ENCODE peak calls at places on chromosomes 2 and 18, in five cellular contexts. Z, V, I, U and L are unnamed samples. For H3K9me3, the result is how much of the 10 kb centered on the place peaks cover.

GRCh38 chr2:27690052-27690451 is 26.4 kb downstream of the SLC4A1AP start:
- DNase-seq in V (no peak), I (no peak), U (no peak), Z (no peak), L (no peak)

GRCh38 chr2:173962036-173962435 is 3.1 kb downstream of the SP3 start:
- DNase-seq in V (no peak), I (no peak), Z (no peak), U (no peak), L (no peak)

GRCh38 chr2:54454922-54455583 is 1.1 kb upstream of the SPTBN1 start:
- DNase-seq in U (no peak), I (no peak), Z (peak), V (no peak), L (no peak)

GRCh38 chr2:119647440-119648169 is 31.4 kb upstream of the TMEM177 start:
- DNase-seq in U (peak), V (no peak), I (peak), Z (no peak), L (no peak)

GRCh38 chr2:46229134-46230063 is 67.8 kb upstream of the EPAS1 start:
- DNase-seq in V (no peak), I (no peak), Z (no peak), U (peak), L (no peak)

GRCh38 chr2:36367497-36368353 is 12.1 kb downstream of the CRIM1 start:
- DNase-seq in I (no peak), U (no peak), Z (no peak), V (no peak), L (no peak)

GRCh38 chr2:207371877-207372276 is 157.9 kb upstream of the CREB1 start:
- DNase-seq in I (no peak), Z (no peak), V (no peak), U (no peak), L (no peak)

GRCh38 chr2:150624001-150624401 is 136.5 kb upstream of the RND3 start:
- DNase-seq in Z (no peak), V (no peak), U (peak), I (no peak), L (no peak)

GRCh38 chr18:48514786-48515185 is 24.0 kb upstream of the CTIF start:
- DNase-seq in I (no peak), U (no peak), Z (no peak), V (no peak), L (no peak)

GRCh38 chr2:98518106-98518505 is 73.4 kb downstream of the INPP4A start:
- DNase-seq in U (no peak), Z (no peak), I (peak), V (no peak), L (no peak)

GRCh38 chr18:903703-904102 is 968 bp upstream of the ADCYAP1 start:
- DNase-seq in V (peak), Z (peak), U (peak), I (no peak), L (peak)

GRCh38 chr2:163733301-163733938 is 2.4 kb downstream of the FIGN start:
- DNase-seq in V (no peak), I (peak), Z (peak), U (no peak), L (no peak)

GRCh38 chr2:237451582-237452469 is 35.2 kb upstream of the MLPH start:
- DNase-seq in I (no peak), V (no peak), U (no peak), Z (no peak), L (no peak)

GRCh38 chr2:207315131-207315530 is 149.4 kb upstream of the KLF7 start:
- DNase-seq in Z (no peak), V (no peak), I (no peak), U (peak), L (no peak)

GRCh38 chr2:163552758-163553157 is 183.1 kb downstream of the FIGN start:
- DNase-seq in I (no peak), Z (no peak), V (no peak), U (no peak), L (no peak)

GRCh38 chr2:237388036-237388435 is 25.9 kb downstream of the COL6A3 start:
- DNase-seq in V (no peak), Z (no peak), I (no peak), U (peak), L (no peak)

GRCh38 chr2:32745191-32745590 is 117.3 kb downstream of the TTC27 start:
- DNase-seq in U (peak), Z (no peak), V (no peak), I (no peak), L (no peak)

GRCh38 chr2:224008702-224009261 is 30.3 kb downstream of the SERPINE2 start:
- DNase-seq in U (peak), Z (no peak), I (no peak), V (no peak), L (no peak)

GRCh38 chr2:102797486-102797885 is 35.7 kb downstream of the TMEM182 start:
- DNase-seq in I (no peak), V (no peak), U (no peak), Z (no peak), L (no peak)

GRCh38 chr2:161681043-161681442 is 56.8 kb downstream of the SLC4A10 start:
- DNase-seq in I (no peak), U (peak), V (no peak), Z (no peak), L (no peak)

GRCh38 chr2:3655871-3656761 is 1.9 kb upstream of the ALLC start:
- DNase-seq in Z (no peak), U (no peak), I (no peak), V (no peak), L (no peak)

GRCh38 chr2:143629344-143629743 is 500.1 kb downstream of the ARHGAP15 start:
- DNase-seq in Z (no peak), I (no peak), V (no peak), U (peak), L (no peak)

GRCh38 chr2:237597680-237598145 is 7.2 kb upstream of the RAB17 start:
- DNase-seq in V (no peak), U (no peak), Z (no peak), I (no peak), L (no peak)

GRCh38 chr2:36858551-36859365 is 107.6 kb downstream of the STRN start:
- DNase-seq in Z (no peak), U (no peak), I (no peak), V (no peak), L (no peak)

DNA sequence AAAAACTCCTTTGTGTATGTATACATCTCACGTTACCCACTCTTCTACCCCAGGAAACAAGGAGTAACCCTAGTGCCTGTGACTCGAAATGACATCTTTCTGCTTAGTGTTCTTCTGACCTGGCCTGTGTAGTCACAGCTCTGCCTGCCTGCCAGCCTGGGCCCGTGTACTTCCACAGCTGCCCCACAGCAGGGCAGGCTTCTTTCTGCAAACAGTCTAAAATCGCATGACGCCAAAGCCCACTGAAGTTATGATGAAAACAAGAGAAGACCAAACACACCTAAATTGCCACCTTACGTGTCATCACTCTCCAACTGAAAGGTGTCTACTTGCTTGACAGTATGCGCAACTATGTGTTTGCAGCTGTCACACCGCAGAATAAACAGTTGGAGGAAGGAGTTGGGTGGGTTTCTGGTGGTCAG is 1.5 kb downstream of the GAREM1 start:
- DNase-seq in Z (peak), V (peak), U (peak), I (peak), L (peak)
- H3K4me3 ChIP-seq in Z (peak), V (peak), U (peak), I (peak), L (peak)

GRCh38 chr18:78814321-78814720 is 165.3 kb upstream of the SALL3 start:
- DNase-seq in V (peak), Z (no peak), I (peak), U (no peak), L (no peak)
- H3K9me3 ChIP-seq in V (under half), Z (under half), I (under half), U (under half), L (under half)

GRCh38 chr18:22847392-22847791 is 85.7 kb upstream of the RBBP8 start:
- DNase-seq in V (no peak), U (peak), Z (no peak), I (no peak), L (no peak)

GRCh38 chr18:22847867-22848451 is 85.2 kb upstream of the RBBP8 start:
- DNase-seq in U (no peak), I (no peak), V (no peak), Z (no peak), L (no peak)

GRCh38 chr18:22846697-22847096 is 86.4 kb upstream of the RBBP8 start:
- DNase-seq in Z (no peak), I (no peak), U (no peak), V (no peak), L (no peak)

GRCh38 chr18:22844643-22845042 is 88.5 kb upstream of the RBBP8 start:
- DNase-seq in U (peak), I (no peak), Z (no peak), V (no peak), L (no peak)

GRCh38 chr18:22846088-22846683 is 86.9 kb upstream of the RBBP8 start:
- DNase-seq in Z (no peak), I (no peak), V (no peak), U (no peak), L (no peak)
- H3K4me3 ChIP-seq in Z (no peak), I (no peak), V (no peak), U (no peak), L (no peak)

GRCh38 chr2:196128749-196129148 is 42.6 kb downstream of the STK17B start:
- DNase-seq in I (no peak), V (no peak), Z (no peak), U (no peak), L (no peak)
- H3K9me3 ChIP-seq in I (under half), V (half or more), Z (under half), U (under half), L (half or more)

GRCh38 chr2:14535156-14535555 is 97.4 kb upstream of the LRATD1 start:
- DNase-seq in I (no peak), U (no peak), V (no peak), Z (no peak), L (no peak)
- H3K4me3 ChIP-seq in I (no peak), U (no peak), V (no peak), Z (no peak), L (no peak)